ENCODE peak calls at places on chromosomes 5 and 9, in nine cellular contexts. N is WTC11, S is A549, Q is SK-N-SH, A is HepG2, X is H1, G is HCT116, P is NB4, U is K562. D is an unnamed sample.

GRCh38 chr5:133892774-133893173 is 75.7 kb downstream of the C5orf15 start:
- DNase-seq in U (no peak), N (no peak), P (no peak), Q (no peak), G (no peak), X (no peak), A (no peak), S (no peak), D (no peak)

GRCh38 chr5:160280384-160281090 is 31.8 kb downstream of the CCNJL start:
- DNase-seq in S (no peak), X (no peak), G (no peak), N (no peak), P (no peak), A (no peak), Q (no peak), U (no peak), D (no peak)

GRCh38 chr5:66247176-66247960 is 103.3 kb downstream of the SREK1 start:
- DNase-seq in U (no peak), A (peak; percentile 7), N (no peak), G (peak; percentile 13), X (no peak), Q (no peak), P (peak; percentile 9), S (peak; percentile 76), D (no peak)

GRCh38 chr5:134993161-134993560 is 25.5 kb downstream of the CATSPER3 start:
- DNase-seq in P (no peak), N (no peak), Q (no peak), U (no peak), G (no peak), X (no peak), S (no peak), A (no peak), D (no peak)

GRCh38 chr5:38621331-38621730 is 64.9 kb upstream of the LIFR start:
- DNase-seq in X (no peak), S (no peak), Q (no peak), N (no peak), A (no peak), U (no peak), G (no peak), P (no peak), D (no peak)

GRCh38 chr5:107670028-107670926 is 460 bp downstream of the EFNA5 start:
- DNase-seq in U (no peak), Q (peak; percentile 73), G (no peak), X (peak; percentile 74), A (no peak), P (no peak), N (peak; percentile 57), S (peak; percentile 34), D (peak; percentile 56)

GRCh38 chr5:135535420-135535819 is 344 bp downstream of the NEUROG1 start:
- DNase-seq in P (no peak), G (no peak), X (no peak), Q (no peak), N (no peak), A (no peak), U (no peak), S (peak; percentile 20), D (no peak)

GRCh38 chr5:158354958-158355357 is 496.0 kb upstream of the CLINT1 start:
- DNase-seq in S (no peak), P (no peak), Q (no peak), X (no peak), N (no peak), A (no peak), U (no peak), G (no peak), D (no peak)

GRCh38 chr9:120886490-120886967 is 9.5 kb upstream of the PHF19 start:
- DNase-seq in G (no peak), N (no peak), A (no peak), P (peak; percentile 51), X (no peak), Q (no peak), U (no peak), S (no peak), D (no peak)

GRCh38 chr5:150789943-150790611 is 11.5 kb downstream of the SMIM3 start:
- DNase-seq in P (peak; percentile 96), X (no peak), N (no peak), Q (no peak), A (no peak), S (peak; percentile 16), G (peak; percentile 85), U (no peak), D (peak; percentile 87)

GRCh38 chr5:142636093-142636492 is 49.8 kb downstream of the FGF1 start:
- DNase-seq in A (no peak), Q (peak; percentile 69), U (no peak), X (no peak), S (no peak), P (no peak), N (no peak), G (no peak), D (no peak)

GRCh38 chr5:3304346-3304745 is 291.3 kb upstream of the IRX1 start:
- DNase-seq in N (no peak), U (no peak), S (no peak), X (no peak), A (no peak), G (no peak), Q (no peak), P (no peak), D (no peak)

GRCh38 chr9:13568446-13568845 is 289.0 kb upstream of the MPDZ start:
- DNase-seq in X (no peak), A (no peak), N (no peak), G (no peak), P (no peak), Q (no peak), S (no peak), U (no peak), D (peak; percentile 67)

GRCh38 chr5:50667653-50668403 is 1.4 kb downstream of the PARP8 start:
- DNase-seq in U (no peak), Q (peak; percentile 82), X (no peak), P (peak; percentile 84), A (no peak), S (no peak), G (no peak), N (peak; percentile 79), D (peak; percentile 10)

GRCh38 chr5:343461-344401 is 22.2 kb downstream of the AHRR start:
- DNase-seq in P (peak; percentile 85), X (peak; percentile 62), S (peak; percentile 62), A (peak; percentile 9), Q (peak; percentile 89), N (peak; percentile 77), G (peak; percentile 29), U (no peak), D (peak; percentile 45)

GRCh38 chr9:34451545-34451944 is 6.8 kb downstream of the FAM219A start:
- DNase-seq in U (peak; percentile 39), N (no peak), Q (no peak), G (no peak), P (peak; percentile 48), A (no peak), X (no peak), S (no peak), D (no peak)

GRCh38 chr9:112867275-112867991 is 23.2 kb downstream of the SLC46A2 start:
- DNase-seq in N (peak; percentile 17), P (peak; percentile 85), Q (no peak), U (peak; percentile 72), A (peak; percentile 45), G (peak; percentile 75), S (peak; percentile 80), X (no peak), D (no peak)

GRCh38 chr5:15009420-15009819 is 137.8 kb upstream of the ANKH start:
- DNase-seq in S (peak; percentile 87), U (no peak), A (peak; percentile 96), N (no peak), P (no peak), G (peak; percentile 51), X (no peak), Q (peak; percentile 25), D (peak; percentile 96)

GRCh38 chr5:68315679-68316271 is 100.2 kb downstream of the PIK3R1 start:
- DNase-seq in A (no peak), S (no peak), G (no peak), N (peak; percentile 10), P (no peak), Q (no peak), U (no peak), X (no peak), D (no peak)

GRCh38 chr5:139377226-139377625 is 5.9 kb downstream of the SLC23A1 start:
- DNase-seq in A (no peak), X (no peak), G (no peak), U (no peak), Q (no peak), S (no peak), N (no peak), P (no peak), D (no peak)
- TF ChIP-seq MAX in A (no peak), X (no peak), G (no peak), U (no peak), Q (no peak), S (no peak), N (no peak), P (no peak), D (no peak)

GRCh38 chr5:139908749-139909148 is 113.1 kb downstream of the PSD2 start:
- DNase-seq in X (no peak), G (no peak), Q (peak; percentile 50), N (no peak), S (peak; percentile 23), A (no peak), P (peak; percentile 45), U (no peak), D (no peak)
- TF ChIP-seq MAX in X (no peak), G (no peak), Q (no peak), N (no peak), S (no peak), A (no peak), P (no peak), U (no peak), D (no peak)

DNA sequence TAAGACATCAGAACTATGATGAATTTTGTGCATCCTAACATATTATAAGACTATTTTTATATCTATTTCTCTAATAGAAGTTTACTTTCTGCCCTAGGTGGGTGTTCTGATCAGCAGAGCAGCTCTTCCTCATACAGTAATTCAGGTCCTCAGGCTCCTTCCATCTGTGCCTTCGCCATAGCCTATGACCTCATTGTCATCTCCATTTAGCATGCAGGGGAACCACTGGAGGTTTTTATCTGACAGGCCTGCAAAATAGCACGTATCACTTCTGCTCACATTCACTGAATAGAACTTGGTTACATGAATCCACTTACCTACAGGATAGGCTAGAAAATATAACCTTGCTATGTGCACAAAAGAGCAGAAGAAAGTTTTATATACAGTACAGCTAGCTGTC is 159.4 kb upstream of the CCNH start:
- DNase-seq in N (no peak), P (no peak), U (no peak), A (no peak), Q (peak; percentile 6), G (no peak), X (no peak), S (no peak), D (no peak)
- TF ChIP-seq MAX in N (no peak), P (no peak), U (no peak), A (no peak), Q (no peak), G (no peak), X (no peak), S (no peak), D (no peak)

DNA sequence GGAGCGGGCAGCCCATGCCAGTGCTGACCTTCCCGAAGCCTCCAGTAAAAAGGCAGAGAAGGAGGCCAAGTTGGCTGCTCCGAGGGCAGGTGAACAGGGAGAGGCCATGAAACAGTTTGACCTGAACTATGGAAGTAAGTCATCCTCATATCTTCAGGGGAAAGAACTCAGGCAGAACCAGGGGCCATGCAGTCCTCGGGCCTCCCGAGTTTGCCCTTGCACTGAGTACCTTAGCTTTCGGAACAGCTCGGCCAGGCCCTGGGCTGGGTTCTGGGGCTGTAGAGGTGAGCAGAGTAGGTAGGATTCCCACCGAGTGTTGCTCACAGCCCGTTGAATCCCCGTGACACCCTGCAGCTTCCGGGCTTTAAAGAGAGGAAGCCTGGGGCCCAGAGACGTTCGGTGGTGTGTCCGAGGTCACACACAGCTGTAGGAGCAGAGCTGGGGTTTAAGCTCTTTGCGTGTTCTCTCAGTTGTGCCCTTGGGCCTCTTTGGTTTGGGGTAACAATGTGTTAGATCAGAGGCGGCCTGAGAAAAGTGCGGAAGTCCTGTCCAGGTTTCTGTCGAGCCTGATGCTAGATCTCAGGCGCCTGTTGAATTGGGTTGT is 24.8 kb upstream of the POMT1 start:
- DNase-seq in S (no peak), A (no peak), P (no peak), N (no peak), Q (no peak), G (no peak), X (no peak), U (no peak), D (no peak)
- TF ChIP-seq MAX in S (no peak), A (no peak), P (no peak), N (no peak), Q (no peak), G (no peak), X (no peak), U (no peak), D (no peak)

D was measured in endothelial cell of umbilical vein.